ENCODE peak calls at places on chromosomes 16 and 17, in eight cellular contexts. One of them, this sample, is unnamed.
A peak's percentile ranks its signal among the peaks of the same experiment; 100 is the strongest.

GRCh38 chr16:71883193-71883848 is 661 bp downstream of the ZNF821 start:
- DNase-seq in Right ventricle myocardium inferior: no peak
- DNase-seq in skeletal muscle cell: no peak
- DNase-seq in DMS 273 treated with DMSO at 0.1 percent for 48 hours: no peak
- DNase-seq in NCI-H1436 treated with DMSO at 0.1 percent for 48 hours: no peak
- DNase-seq in EH: peak; percentile 31
- DNase-seq in tibial nerve: peak; percentile 17
- DNase-seq in CD4-positive, alpha-beta T cell: peak; percentile 21
- DNase-seq in this sample: peak; percentile 55

GRCh38 chr17:49858796-49859195 is 10.9 kb upstream of the TAC4 start:
- DNase-seq in NCI-H1436 treated with DMSO at 0.1 percent for 48 hours: no peak
- DNase-seq in DMS 273 treated with DMSO at 0.1 percent for 48 hours: no peak
- DNase-seq in tibial nerve: no peak
- DNase-seq in Right ventricle myocardium inferior: no peak
- DNase-seq in EH: no peak
- DNase-seq in skeletal muscle cell: no peak
- DNase-seq in CD4-positive, alpha-beta T cell: no peak
- DNase-seq in this sample: no peak

GRCh38 chr17:65270499-65270898 is 133.3 kb downstream of the RGS9 start:
- DNase-seq in tibial nerve: no peak
- DNase-seq in DMS 273 treated with DMSO at 0.1 percent for 48 hours: no peak
- DNase-seq in EH: no peak
- DNase-seq in CD4-positive, alpha-beta T cell: no peak
- DNase-seq in NCI-H1436 treated with DMSO at 0.1 percent for 48 hours: no peak
- DNase-seq in skeletal muscle cell: no peak
- DNase-seq in Right ventricle myocardium inferior: no peak
- DNase-seq in this sample: no peak

GRCh38 chr16:4494746-4495490 is 18.7 kb downstream of the HMOX2 start:
- DNase-seq in DMS 273 treated with DMSO at 0.1 percent for 48 hours: no peak
- DNase-seq in NCI-H1436 treated with DMSO at 0.1 percent for 48 hours: no peak
- DNase-seq in CD4-positive, alpha-beta T cell: no peak
- DNase-seq in tibial nerve: no peak
- DNase-seq in EH: peak; percentile 90
- DNase-seq in Right ventricle myocardium inferior: no peak
- DNase-seq in skeletal muscle cell: no peak
- DNase-seq in this sample: no peak

GRCh38 chr16:50610331-50611262 is 62.4 kb downstream of the NKD1 start:
- DNase-seq in tibial nerve: no peak
- DNase-seq in DMS 273 treated with DMSO at 0.1 percent for 48 hours: no peak
- DNase-seq in EH: no peak
- DNase-seq in skeletal muscle cell: no peak
- DNase-seq in NCI-H1436 treated with DMSO at 0.1 percent for 48 hours: no peak
- DNase-seq in CD4-positive, alpha-beta T cell: no peak
- DNase-seq in Right ventricle myocardium inferior: peak; percentile 53
- DNase-seq in this sample: no peak

GRCh38 chr17:5665164-5665563 is 80.9 kb upstream of the NLRP1 start:
- DNase-seq in NCI-H1436 treated with DMSO at 0.1 percent for 48 hours: no peak
- DNase-seq in DMS 273 treated with DMSO at 0.1 percent for 48 hours: no peak
- DNase-seq in EH: no peak
- DNase-seq in Right ventricle myocardium inferior: no peak
- DNase-seq in CD4-positive, alpha-beta T cell: no peak
- DNase-seq in skeletal muscle cell: no peak
- DNase-seq in tibial nerve: no peak
- DNase-seq in this sample: no peak

GRCh38 chr16:57876210-57876609 is 73.9 kb upstream of the KIFC3 start:
- DNase-seq in EH: no peak
- DNase-seq in DMS 273 treated with DMSO at 0.1 percent for 48 hours: no peak
- DNase-seq in CD4-positive, alpha-beta T cell: no peak
- DNase-seq in skeletal muscle cell: no peak
- DNase-seq in tibial nerve: no peak
- DNase-seq in Right ventricle myocardium inferior: no peak
- DNase-seq in NCI-H1436 treated with DMSO at 0.1 percent for 48 hours: no peak
- DNase-seq in this sample: no peak

GRCh38 chr17:65194670-65195334 is 57.6 kb downstream of the RGS9 start:
- DNase-seq in skeletal muscle cell: no peak
- DNase-seq in EH: no peak
- DNase-seq in CD4-positive, alpha-beta T cell: no peak
- DNase-seq in NCI-H1436 treated with DMSO at 0.1 percent for 48 hours: no peak
- DNase-seq in DMS 273 treated with DMSO at 0.1 percent for 48 hours: no peak
- DNase-seq in tibial nerve: no peak
- DNase-seq in Right ventricle myocardium inferior: peak; percentile 58
- DNase-seq in this sample: no peak

GRCh38 chr17:41049110-41049509 is 2.0 kb upstream of the KRTAP2-1 start:
- DNase-seq in CD4-positive, alpha-beta T cell: no peak
- DNase-seq in skeletal muscle cell: no peak
- DNase-seq in NCI-H1436 treated with DMSO at 0.1 percent for 48 hours: no peak
- DNase-seq in tibial nerve: no peak
- DNase-seq in EH: peak; percentile 96
- DNase-seq in Right ventricle myocardium inferior: no peak
- DNase-seq in DMS 273 treated with DMSO at 0.1 percent for 48 hours: no peak
- DNase-seq in this sample: no peak

GRCh38 chr17:54662978-54663876 is 237.4 kb upstream of the TOM1L1 start:
- DNase-seq in CD4-positive, alpha-beta T cell: no peak
- DNase-seq in tibial nerve: no peak
- DNase-seq in NCI-H1436 treated with DMSO at 0.1 percent for 48 hours: no peak
- DNase-seq in Right ventricle myocardium inferior: peak; percentile 55
- DNase-seq in skeletal muscle cell: no peak
- DNase-seq in EH: no peak
- DNase-seq in DMS 273 treated with DMSO at 0.1 percent for 48 hours: no peak
- DNase-seq in this sample: no peak

GRCh38 chr17:37043201-37043600 is 94.4 kb downstream of the AATF start:
- DNase-seq in tibial nerve: no peak
- DNase-seq in NCI-H1436 treated with DMSO at 0.1 percent for 48 hours: no peak
- DNase-seq in skeletal muscle cell: no peak
- DNase-seq in DMS 273 treated with DMSO at 0.1 percent for 48 hours: no peak
- DNase-seq in Right ventricle myocardium inferior: no peak
- DNase-seq in EH: no peak
- DNase-seq in CD4-positive, alpha-beta T cell: no peak
- DNase-seq in this sample: no peak

GRCh38 chr17:36934759-36935630 is 2.3 kb upstream of the LHX1 start:
- DNase-seq in EH: no peak
- DNase-seq in skeletal muscle cell: no peak
- DNase-seq in NCI-H1436 treated with DMSO at 0.1 percent for 48 hours: no peak
- DNase-seq in CD4-positive, alpha-beta T cell: peak; percentile 25
- DNase-seq in DMS 273 treated with DMSO at 0.1 percent for 48 hours: no peak
- DNase-seq in Right ventricle myocardium inferior: no peak
- DNase-seq in tibial nerve: no peak
- DNase-seq in this sample: peak; percentile 62

GRCh38 chr16:68520649-68521086 is 18.4 kb upstream of the ZFP90 start:
- DNase-seq in CD4-positive, alpha-beta T cell: peak; percentile 80
- DNase-seq in Right ventricle myocardium inferior: peak; percentile 93
- DNase-seq in DMS 273 treated with DMSO at 0.1 percent for 48 hours: peak; percentile 62
- DNase-seq in tibial nerve: peak; percentile 90
- DNase-seq in skeletal muscle cell: peak; percentile 26
- DNase-seq in NCI-H1436 treated with DMSO at 0.1 percent for 48 hours: peak; percentile 78
- DNase-seq in EH: peak; percentile 78
- DNase-seq in this sample: peak; percentile 91

GRCh38 chr16:55146939-55147338 is 177.1 kb upstream of the IRX6 start:
- DNase-seq in EH: no peak
- DNase-seq in skeletal muscle cell: no peak
- DNase-seq in DMS 273 treated with DMSO at 0.1 percent for 48 hours: no peak
- DNase-seq in CD4-positive, alpha-beta T cell: no peak
- DNase-seq in Right ventricle myocardium inferior: no peak
- DNase-seq in tibial nerve: no peak
- DNase-seq in NCI-H1436 treated with DMSO at 0.1 percent for 48 hours: no peak
- DNase-seq in this sample: no peak

GRCh38 chr16:2095315-2095853 is 40.3 kb downstream of the PKD1 start:
- DNase-seq in Right ventricle myocardium inferior: no peak
- DNase-seq in skeletal muscle cell: no peak
- DNase-seq in CD4-positive, alpha-beta T cell: no peak
- DNase-seq in DMS 273 treated with DMSO at 0.1 percent for 48 hours: no peak
- DNase-seq in EH: peak; percentile 63
- DNase-seq in NCI-H1436 treated with DMSO at 0.1 percent for 48 hours: no peak
- DNase-seq in tibial nerve: no peak
- DNase-seq in this sample: no peak

GRCh38 chr17:44324092-44324570 is 492 bp downstream of the SLC25A39 start:
- DNase-seq in NCI-H1436 treated with DMSO at 0.1 percent for 48 hours: no peak
- DNase-seq in EH: peak; percentile 26
- DNase-seq in DMS 273 treated with DMSO at 0.1 percent for 48 hours: no peak
- DNase-seq in Right ventricle myocardium inferior: peak; percentile 64
- DNase-seq in CD4-positive, alpha-beta T cell: no peak
- DNase-seq in tibial nerve: no peak
- DNase-seq in skeletal muscle cell: no peak
- DNase-seq in this sample: no peak

GRCh38 chr17:80649672-80650338 is 105.2 kb downstream of the RPTOR start:
- DNase-seq in skeletal muscle cell: peak; percentile 91
- DNase-seq in NCI-H1436 treated with DMSO at 0.1 percent for 48 hours: no peak
- DNase-seq in DMS 273 treated with DMSO at 0.1 percent for 48 hours: no peak
- DNase-seq in Right ventricle myocardium inferior: no peak
- DNase-seq in CD4-positive, alpha-beta T cell: peak; percentile 25
- DNase-seq in EH: peak; percentile 87
- DNase-seq in tibial nerve: peak; percentile 43
- DNase-seq in this sample: peak; percentile 74

GRCh38 chr17:78082988-78083387 is 45.6 kb downstream of the TMC6 start:
- DNase-seq in EH: no peak
- DNase-seq in tibial nerve: no peak
- DNase-seq in DMS 273 treated with DMSO at 0.1 percent for 48 hours: peak; percentile 49
- DNase-seq in Right ventricle myocardium inferior: no peak
- DNase-seq in CD4-positive, alpha-beta T cell: no peak
- DNase-seq in NCI-H1436 treated with DMSO at 0.1 percent for 48 hours: no peak
- DNase-seq in skeletal muscle cell: no peak
- DNase-seq in this sample: no peak

GRCh38 chr17:66043419-66043818 is 148.5 kb downstream of the CEP112 start:
- DNase-seq in DMS 273 treated with DMSO at 0.1 percent for 48 hours: no peak
- DNase-seq in Right ventricle myocardium inferior: no peak
- DNase-seq in CD4-positive, alpha-beta T cell: no peak
- DNase-seq in tibial nerve: no peak
- DNase-seq in EH: no peak
- DNase-seq in NCI-H1436 treated with DMSO at 0.1 percent for 48 hours: no peak
- DNase-seq in skeletal muscle cell: no peak
- DNase-seq in this sample: no peak

GRCh38 chr16:58855291-58855823 is 121.2 kb upstream of the GOT2 start:
- DNase-seq in CD4-positive, alpha-beta T cell: no peak
- DNase-seq in Right ventricle myocardium inferior: no peak
- DNase-seq in tibial nerve: no peak
- DNase-seq in NCI-H1436 treated with DMSO at 0.1 percent for 48 hours: no peak
- DNase-seq in DMS 273 treated with DMSO at 0.1 percent for 48 hours: no peak
- DNase-seq in skeletal muscle cell: no peak
- DNase-seq in EH: no peak
- DNase-seq in this sample: no peak

GRCh38 chr16:70653809-70654771 is 7.7 kb downstream of the IL34 start:
- DNase-seq in tibial nerve: peak; percentile 96
- DNase-seq in CD4-positive, alpha-beta T cell: peak; percentile 80
- DNase-seq in EH: peak; percentile 88
- DNase-seq in Right ventricle myocardium inferior: no peak
- DNase-seq in skeletal muscle cell: peak; percentile 25
- DNase-seq in NCI-H1436 treated with DMSO at 0.1 percent for 48 hours: no peak
- DNase-seq in DMS 273 treated with DMSO at 0.1 percent for 48 hours: peak; percentile 71
- DNase-seq in this sample: peak; percentile 81

GRCh38 chr16:58063377-58064076 is 38.0 kb downstream of the MMP15 start:
- DNase-seq in DMS 273 treated with DMSO at 0.1 percent for 48 hours: no peak
- DNase-seq in skeletal muscle cell: no peak
- DNase-seq in EH: no peak
- DNase-seq in CD4-positive, alpha-beta T cell: no peak
- DNase-seq in Right ventricle myocardium inferior: no peak
- DNase-seq in NCI-H1436 treated with DMSO at 0.1 percent for 48 hours: no peak
- DNase-seq in tibial nerve: no peak
- DNase-seq in this sample: no peak

GRCh38 chr17:7550359-7550758 is 1.5 kb downstream of the TNFSF12 start:
- DNase-seq in NCI-H1436 treated with DMSO at 0.1 percent for 48 hours: no peak
- DNase-seq in skeletal muscle cell: no peak
- DNase-seq in CD4-positive, alpha-beta T cell: no peak
- DNase-seq in tibial nerve: no peak
- DNase-seq in Right ventricle myocardium inferior: no peak
- DNase-seq in DMS 273 treated with DMSO at 0.1 percent for 48 hours: no peak
- DNase-seq in EH: no peak
- DNase-seq in this sample: no peak

GRCh38 chr17:17484451-17484899 is 7.7 kb downstream of the MED9 start:
- DNase-seq in skeletal muscle cell: no peak
- DNase-seq in Right ventricle myocardium inferior: peak; percentile 15
- DNase-seq in DMS 273 treated with DMSO at 0.1 percent for 48 hours: no peak
- DNase-seq in EH: peak; percentile 13
- DNase-seq in tibial nerve: no peak
- DNase-seq in CD4-positive, alpha-beta T cell: no peak
- DNase-seq in NCI-H1436 treated with DMSO at 0.1 percent for 48 hours: no peak
- DNase-seq in this sample: no peak

GRCh38 chr17:15999974-16000827 is 577 bp downstream of the TTC19 start:
- DNase-seq in CD4-positive, alpha-beta T cell: peak; percentile 29
- DNase-seq in tibial nerve: no peak
- DNase-seq in DMS 273 treated with DMSO at 0.1 percent for 48 hours: no peak
- DNase-seq in Right ventricle myocardium inferior: no peak
- DNase-seq in EH: peak; percentile 52
- DNase-seq in NCI-H1436 treated with DMSO at 0.1 percent for 48 hours: no peak
- DNase-seq in skeletal muscle cell: no peak
- DNase-seq in this sample: peak; percentile 36

GRCh38 chr16:89005201-89006035 is 28.4 kb upstream of the CBFA2T3 start:
- DNase-seq in Right ventricle myocardium inferior: peak; percentile 42
- DNase-seq in skeletal muscle cell: no peak
- DNase-seq in DMS 273 treated with DMSO at 0.1 percent for 48 hours: no peak
- DNase-seq in CD4-positive, alpha-beta T cell: no peak
- DNase-seq in tibial nerve: no peak
- DNase-seq in EH: no peak
- DNase-seq in NCI-H1436 treated with DMSO at 0.1 percent for 48 hours: no peak
- DNase-seq in this sample: no peak

GRCh38 chr16:58458634-58459343 is 41.2 kb upstream of the NDRG4 start:
- DNase-seq in EH: no peak
- DNase-seq in CD4-positive, alpha-beta T cell: no peak
- DNase-seq in DMS 273 treated with DMSO at 0.1 percent for 48 hours: no peak
- DNase-seq in NCI-H1436 treated with DMSO at 0.1 percent for 48 hours: no peak
- DNase-seq in skeletal muscle cell: no peak
- DNase-seq in Right ventricle myocardium inferior: no peak
- DNase-seq in tibial nerve: no peak
- DNase-seq in this sample: no peak

GRCh38 chr17:45791935-45792334 is 7.8 kb downstream of the CRHR1 start:
- DNase-seq in tibial nerve: no peak
- DNase-seq in skeletal muscle cell: no peak
- DNase-seq in Right ventricle myocardium inferior: no peak
- DNase-seq in CD4-positive, alpha-beta T cell: no peak
- DNase-seq in DMS 273 treated with DMSO at 0.1 percent for 48 hours: no peak
- DNase-seq in EH: no peak
- DNase-seq in NCI-H1436 treated with DMSO at 0.1 percent for 48 hours: no peak
- DNase-seq in this sample: no peak

GRCh38 chr16:57735755-57736418 is at the start of gene KATNB1:
- DNase-seq in NCI-H1436 treated with DMSO at 0.1 percent for 48 hours: no peak
- DNase-seq in EH: peak; percentile 18
- DNase-seq in Right ventricle myocardium inferior: peak; percentile 26
- DNase-seq in DMS 273 treated with DMSO at 0.1 percent for 48 hours: no peak
- DNase-seq in tibial nerve: no peak
- DNase-seq in skeletal muscle cell: no peak
- DNase-seq in CD4-positive, alpha-beta T cell: no peak
- DNase-seq in this sample: no peak

GRCh38 chr17:37082461-37082860 is 133.7 kb downstream of the AATF start:
- DNase-seq in NCI-H1436 treated with DMSO at 0.1 percent for 48 hours: no peak
- DNase-seq in skeletal muscle cell: no peak
- DNase-seq in CD4-positive, alpha-beta T cell: no peak
- DNase-seq in EH: no peak
- DNase-seq in tibial nerve: no peak
- DNase-seq in DMS 273 treated with DMSO at 0.1 percent for 48 hours: no peak
- DNase-seq in Right ventricle myocardium inferior: no peak
- DNase-seq in this sample: no peak

GRCh38 chr17:43809121-43809520 is 23.8 kb downstream of the MPP3 start:
- DNase-seq in EH: no peak
- DNase-seq in DMS 273 treated with DMSO at 0.1 percent for 48 hours: no peak
- DNase-seq in CD4-positive, alpha-beta T cell: no peak
- DNase-seq in NCI-H1436 treated with DMSO at 0.1 percent for 48 hours: no peak
- DNase-seq in Right ventricle myocardium inferior: no peak
- DNase-seq in tibial nerve: no peak
- DNase-seq in skeletal muscle cell: no peak
- DNase-seq in this sample: no peak

This sample was measured in BE2C.